ENCODE peak calls at places on chromosomes 13 and 19, in ten cellular contexts. V is foreskin keratinocyte, M is uterus, W is A673, U is WTC11, P is stomach, H is LNCaP clone FGC, Y is neural crest cell, Z is fibroblast of pulmonary artery, I is esophagus muscularis mucosa. F is an unnamed sample.

GRCh38 chr19:8611890-8612806 is 1.6 kb upstream of the ADAMTS10 start:
- DNase-seq in V (no peak), M (peak), W (peak), U (peak), P (no peak), H (no peak), Y (no peak), Z (peak), I (no peak), F (no peak)

GRCh38 chr13:31201341-31202024 is 1.7 kb downstream of the B3GLCT start:
- DNase-seq in V (no peak), M (peak), W (peak), U (no peak), P (no peak), H (no peak), Y (no peak), Z (peak), I (no peak), F (no peak)

GRCh38 chr13:93039131-93039530 is 187.5 kb upstream of the GPC6 start:
- DNase-seq in V (no peak), M (no peak), W (no peak), U (no peak), P (no peak), H (no peak), Y (no peak), Z (peak), I (no peak), F (no peak)

GRCh38 chr13:40677064-40677463 is 10.6 kb upstream of the FOXO1 start:
- DNase-seq in V (no peak), M (no peak), W (no peak), U (no peak), P (no peak), H (no peak), Y (no peak), Z (no peak), I (no peak), F (no peak)

GRCh38 chr13:39036212-39036611 is 1.7 kb downstream of the PROSER1 start:
- DNase-seq in V (peak), M (no peak), W (no peak), U (no peak), P (no peak), H (no peak), Y (no peak), Z (peak), I (no peak), F (peak)

GRCh38 chr19:19661675-19662251 is 1.7 kb downstream of the ATP13A1 start:
- DNase-seq in V (no peak), M (no peak), W (peak), U (no peak), P (no peak), H (no peak), Y (no peak), Z (no peak), I (no peak), F (peak)

GRCh38 chr13:59476376-59476775 is 687.4 kb downstream of the DIAPH3 start:
- DNase-seq in V (peak), M (no peak), W (no peak), U (no peak), P (no peak), H (no peak), Y (no peak), Z (peak), I (peak), F (no peak)

GRCh38 chr19:38617764-38618589 is at the start of gene MAP4K1:
- DNase-seq in V (peak), M (peak), W (no peak), U (peak), P (peak), H (no peak), Y (no peak), Z (no peak), I (no peak), F (peak)

GRCh38 chr13:62710766-62711165 is 1295.1 kb upstream of the PCDH20 start:
- DNase-seq in V (no peak), M (no peak), W (peak), U (no peak), P (no peak), H (no peak), Y (no peak), Z (no peak), I (no peak), F (no peak)

GRCh38 chr13:103510007-103510406 is 443.8 kb upstream of the SLC10A2 start:
- DNase-seq in V (no peak), M (no peak), W (no peak), U (peak), P (no peak), H (no peak), Y (no peak), Z (no peak), I (no peak), F (no peak)
- TF ChIP-seq CTCF in V (no peak), M (no peak), W (peak), U (peak), P (no peak), H (peak), Y (no peak), Z (no peak), I (no peak), F (no peak)

DNA sequence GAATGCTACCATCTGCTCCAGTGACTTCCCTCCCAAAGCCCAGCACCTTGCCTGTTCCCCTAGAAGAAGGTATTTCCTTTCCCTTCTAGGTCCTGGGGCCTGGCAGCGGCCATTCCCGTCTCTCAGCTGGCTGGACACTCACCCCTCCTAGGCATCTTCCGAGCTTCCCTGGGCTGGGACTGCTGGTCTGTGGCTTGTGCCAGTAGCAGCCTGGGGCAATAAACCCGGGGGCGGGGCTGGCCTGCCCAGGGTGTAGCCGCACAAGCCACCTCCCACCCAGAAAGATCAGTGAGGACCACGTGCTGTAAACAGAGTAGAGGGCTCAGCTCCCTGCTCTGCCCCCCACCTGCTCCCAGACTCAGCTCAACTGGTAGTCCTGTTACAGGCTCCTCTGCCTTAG is 15.0 kb downstream of the LIPE start:
- DNase-seq in V (no peak), M (no peak), W (no peak), U (peak), P (no peak), H (no peak), Y (no peak), Z (no peak), I (no peak), F (no peak)
- TF ChIP-seq CTCF in V (no peak), M (no peak), W (no peak), U (no peak), P (no peak), H (no peak), Y (no peak), Z (no peak), I (no peak), F (no peak)

GRCh38 chr19:5677597-5677996 is 2.7 kb downstream of the MICOS13 start:
- DNase-seq in V (no peak), M (no peak), W (no peak), U (no peak), P (no peak), H (no peak), Y (no peak), Z (no peak), I (no peak), F (no peak)
- TF ChIP-seq CTCF in V (no peak), M (no peak), W (no peak), U (no peak), P (no peak), H (no peak), Y (no peak), Z (no peak), I (no peak), F (no peak)

GRCh38 chr13:106752584-106753202 is 184.8 kb upstream of the ARGLU1 start:
- DNase-seq in V (no peak), M (no peak), W (no peak), U (no peak), P (no peak), H (no peak), Y (no peak), Z (no peak), I (no peak), F (no peak)
- TF ChIP-seq CTCF in V (no peak), M (no peak), W (no peak), U (no peak), P (no peak), H (no peak), Y (no peak), Z (no peak), I (no peak), F (no peak)

GRCh38 chr19:35557539-35558399 is 5.7 kb downstream of the ATP4A start:
- DNase-seq in V (peak), M (peak), W (peak), U (peak), P (peak), H (no peak), Y (peak), Z (peak), I (no peak), F (no peak)
- TF ChIP-seq CTCF in V (no peak), M (no peak), W (peak), U (no peak), P (no peak), H (no peak), Y (no peak), Z (no peak), I (no peak), F (no peak)

DNA sequence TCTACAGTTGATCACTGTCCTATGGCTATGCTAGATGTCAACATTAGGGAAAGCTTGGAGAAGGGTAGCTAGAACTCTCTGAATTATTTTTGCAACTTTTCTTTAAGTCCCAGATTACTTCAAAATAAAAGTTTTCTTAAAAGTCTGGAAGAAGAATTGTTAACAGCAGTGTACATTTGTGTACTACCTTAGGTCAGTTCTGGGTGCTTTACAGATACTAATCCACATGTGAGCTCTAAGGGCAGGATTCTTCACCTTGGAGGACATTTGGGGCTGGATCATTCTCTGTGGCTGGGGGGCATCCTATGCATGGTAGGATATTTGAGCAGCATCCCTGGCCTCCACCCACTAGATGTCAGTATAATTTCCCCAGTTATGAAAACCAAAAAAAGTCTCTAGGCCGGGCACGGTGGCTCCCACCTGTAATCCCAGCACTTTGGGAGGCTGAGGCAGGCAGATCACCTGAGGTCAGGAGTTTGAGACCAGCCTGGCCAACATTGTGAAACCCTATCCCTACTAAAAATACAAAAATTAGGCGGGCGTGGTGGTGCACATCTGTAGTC is 2.8 kb downstream of the BRME1 start:
- DNase-seq in V (no peak), M (no peak), W (peak), U (no peak), P (no peak), H (no peak), Y (no peak), Z (peak), I (no peak), F (peak)
- TF ChIP-seq CTCF in V (peak), M (no peak), W (peak), U (no peak), P (no peak), H (no peak), Y (peak), Z (peak), I (no peak), F (no peak)

F was measured in HL-60.